ENCODE peak calls at places on chromosomes 4 and X, in seven cellular contexts. One of them, this sample, is unnamed.

GRCh38 chrX:22699591-22700091 is 300.1 kb upstream of the DDX53 start:
- DNase-seq in tibial nerve: peak; percentile 18
- DNase-seq in uterus: no peak
- DNase-seq in A549: no peak
- DNase-seq in H1: no peak
- DNase-seq in pancreas: no peak
- DNase-seq in GM23248: peak; percentile 87
- DNase-seq in this sample: no peak

GRCh38 chr4:88143504-88143903 is 14.9 kb downstream of the ABCG2 start:
- DNase-seq in tibial nerve: no peak
- DNase-seq in uterus: no peak
- DNase-seq in A549: peak; percentile 56
- DNase-seq in H1: no peak
- DNase-seq in pancreas: no peak
- DNase-seq in GM23248: peak; percentile 55
- DNase-seq in this sample: no peak

GRCh38 chr4:174870311-174870710 is 41.3 kb upstream of the GLRA3 start:
- DNase-seq in tibial nerve: no peak
- DNase-seq in uterus: no peak
- DNase-seq in A549: no peak
- DNase-seq in H1: no peak
- DNase-seq in pancreas: no peak
- DNase-seq in GM23248: no peak
- DNase-seq in this sample: no peak

GRCh38 chr4:169418846-169419245 is 148.1 kb upstream of the SH3RF1 start:
- DNase-seq in tibial nerve: no peak
- DNase-seq in uterus: no peak
- DNase-seq in A549: no peak
- DNase-seq in H1: no peak
- DNase-seq in pancreas: no peak
- DNase-seq in GM23248: peak; percentile 24
- DNase-seq in this sample: no peak

GRCh38 chr4:102687373-102687981 is 73.3 kb downstream of the MANBA start:
- DNase-seq in tibial nerve: no peak
- DNase-seq in uterus: no peak
- DNase-seq in A549: peak; percentile 52
- DNase-seq in H1: no peak
- DNase-seq in pancreas: no peak
- DNase-seq in GM23248: peak; percentile 55
- DNase-seq in this sample: no peak

GRCh38 chr4:140090215-140090731 is 63.7 kb downstream of the MAML3 start:
- DNase-seq in tibial nerve: no peak
- DNase-seq in uterus: no peak
- DNase-seq in A549: peak; percentile 84
- DNase-seq in H1: no peak
- DNase-seq in pancreas: no peak
- DNase-seq in GM23248: peak; percentile 30
- DNase-seq in this sample: no peak

GRCh38 chr4:140693577-140693976 is 62.6 kb downstream of the TBC1D9 start:
- DNase-seq in tibial nerve: no peak
- DNase-seq in uterus: no peak
- DNase-seq in A549: no peak
- DNase-seq in H1: no peak
- DNase-seq in pancreas: no peak
- DNase-seq in GM23248: no peak
- DNase-seq in this sample: no peak

GRCh38 chrX:69234624-69235023 is 69.4 kb upstream of the PJA1 start:
- DNase-seq in tibial nerve: no peak
- DNase-seq in uterus: no peak
- DNase-seq in A549: no peak
- DNase-seq in H1: no peak
- DNase-seq in pancreas: no peak
- DNase-seq in GM23248: no peak
- DNase-seq in this sample: no peak

GRCh38 chrX:9352683-9353430 is 112.0 kb upstream of the TBL1X start:
- DNase-seq in tibial nerve: peak; percentile 23
- DNase-seq in uterus: no peak
- DNase-seq in A549: peak; percentile 5
- DNase-seq in H1: no peak
- DNase-seq in pancreas: no peak
- DNase-seq in GM23248: peak; percentile 78
- DNase-seq in this sample: no peak

DNA sequence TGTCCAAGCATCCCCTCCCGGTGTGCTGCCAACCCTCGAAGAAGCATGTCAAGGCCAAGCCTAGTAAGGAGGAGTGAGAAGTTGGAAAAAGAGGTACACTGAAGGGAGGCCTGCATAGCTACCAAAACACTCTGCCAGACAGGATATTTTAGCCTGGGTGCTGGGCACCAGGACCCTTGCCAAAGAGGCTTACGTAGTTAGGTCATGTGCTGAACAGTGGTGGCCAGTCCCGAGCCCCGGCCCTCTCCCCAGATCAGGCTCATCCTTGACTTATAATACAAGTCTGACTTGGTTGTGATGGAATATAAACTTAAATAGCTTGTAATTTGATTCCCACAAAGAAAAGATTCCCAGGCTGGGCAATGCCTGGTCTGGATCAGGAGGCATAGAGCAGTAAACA is 149.3 kb downstream of the ARHGEF9 start:
- DNase-seq in tibial nerve: no peak
- DNase-seq in uterus: no peak
- DNase-seq in A549: no peak
- DNase-seq in H1: no peak
- DNase-seq in pancreas: no peak
- DNase-seq in GM23248: no peak
- DNase-seq in this sample: no peak
- H3K9me3 ChIP-seq in tibial nerve: peaks cover 2% of the 10 kb centered on the region
- H3K9me3 ChIP-seq in uterus: no peaks in the 10 kb centered on the region
- H3K9me3 ChIP-seq in A549: no peaks in the 10 kb centered on the region
- H3K9me3 ChIP-seq in H1: peaks cover 3% of the 10 kb centered on the region
- H3K9me3 ChIP-seq in pancreas: no peaks in the 10 kb centered on the region
- H3K9me3 ChIP-seq in GM23248: no peaks in the 10 kb centered on the region
- H3K9me3 ChIP-seq in this sample: no peaks in the 10 kb centered on the region

GRCh38 chr4:64682481-64682880 is 273.2 kb upstream of the TECRL start:
- DNase-seq in tibial nerve: no peak
- DNase-seq in uterus: no peak
- DNase-seq in A549: no peak
- DNase-seq in H1: no peak
- DNase-seq in pancreas: no peak
- DNase-seq in GM23248: no peak
- DNase-seq in this sample: no peak

GRCh38 chr4:64682946-64683345 is 273.7 kb upstream of the TECRL start:
- DNase-seq in tibial nerve: no peak
- DNase-seq in uterus: no peak
- DNase-seq in A549: no peak
- DNase-seq in H1: no peak
- DNase-seq in pancreas: no peak
- DNase-seq in GM23248: no peak
- DNase-seq in this sample: no peak
- H3K9me3 ChIP-seq in tibial nerve: no peaks in the 10 kb centered on the region
- H3K9me3 ChIP-seq in uterus: no peaks in the 10 kb centered on the region
- H3K9me3 ChIP-seq in A549: no peaks in the 10 kb centered on the region
- H3K9me3 ChIP-seq in H1: no peaks in the 10 kb centered on the region
- H3K9me3 ChIP-seq in pancreas: no peaks in the 10 kb centered on the region
- H3K9me3 ChIP-seq in GM23248: no peaks in the 10 kb centered on the region
- H3K9me3 ChIP-seq in this sample: peaks cover 4% of the 10 kb centered on the region

DNA sequence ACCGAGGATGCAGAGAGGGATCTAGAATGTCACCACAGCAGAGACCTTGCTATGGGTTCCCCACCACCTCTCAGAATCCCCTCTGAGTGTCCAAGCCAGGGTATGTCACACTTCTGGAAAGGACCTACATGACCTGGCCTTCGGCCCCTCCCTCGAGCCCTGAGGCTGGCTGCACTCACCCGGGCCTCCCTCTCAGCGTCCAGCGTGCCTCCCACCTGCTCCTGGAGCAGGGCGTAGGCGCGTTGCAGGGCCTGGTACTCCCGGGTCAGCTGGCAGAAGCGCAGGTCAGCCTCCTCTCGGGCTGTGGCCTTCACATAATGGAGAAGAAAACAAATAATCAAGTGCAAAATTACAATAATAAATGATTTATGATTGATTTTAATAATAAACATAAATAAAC is 43.9 kb upstream of the C4orf50 start:
- DNase-seq in tibial nerve: no peak
- DNase-seq in uterus: no peak
- DNase-seq in A549: no peak
- DNase-seq in H1: no peak
- DNase-seq in pancreas: no peak
- DNase-seq in GM23248: no peak
- DNase-seq in this sample: no peak
- H3K9me3 ChIP-seq in tibial nerve: peaks cover 12% of the 10 kb centered on the region
- H3K9me3 ChIP-seq in uterus: no peaks in the 10 kb centered on the region
- H3K9me3 ChIP-seq in A549: peaks cover 19% of the 10 kb centered on the region
- H3K9me3 ChIP-seq in H1: no peaks in the 10 kb centered on the region
- H3K9me3 ChIP-seq in pancreas: peaks cover 7% of the 10 kb centered on the region
- H3K9me3 ChIP-seq in GM23248: no peaks in the 10 kb centered on the region
- H3K9me3 ChIP-seq in this sample: peaks cover 33% of the 10 kb centered on the region

DNA sequence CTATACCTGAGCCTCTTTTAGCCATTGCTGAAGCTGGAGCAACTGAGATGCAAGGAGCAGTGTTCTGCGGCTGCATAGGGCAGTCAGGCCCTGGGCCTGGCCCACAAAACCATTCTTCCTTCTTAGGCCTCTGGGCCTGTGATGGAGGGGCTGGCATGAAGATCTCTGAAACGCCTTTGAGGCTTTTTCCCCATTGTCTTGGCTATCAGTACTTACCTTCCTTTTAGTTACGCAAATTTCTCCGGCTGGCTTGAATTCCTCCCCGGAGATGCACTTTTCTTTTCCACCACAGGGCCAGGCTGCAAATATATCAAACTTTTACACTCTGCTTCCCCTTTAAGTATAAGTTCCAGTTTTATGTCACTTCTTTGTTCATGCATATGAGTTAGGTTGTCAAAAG is 194.5 kb upstream of the PCDH7 start:
- DNase-seq in tibial nerve: no peak
- DNase-seq in uterus: no peak
- DNase-seq in A549: no peak
- DNase-seq in H1: no peak
- DNase-seq in pancreas: no peak
- DNase-seq in GM23248: no peak
- DNase-seq in this sample: no peak
- H3K9me3 ChIP-seq in tibial nerve: no peaks in the 10 kb centered on the region
- H3K9me3 ChIP-seq in uterus: no peaks in the 10 kb centered on the region
- H3K9me3 ChIP-seq in A549: no peaks in the 10 kb centered on the region
- H3K9me3 ChIP-seq in H1: peaks cover 9% of the 10 kb centered on the region
- H3K9me3 ChIP-seq in pancreas: no peaks in the 10 kb centered on the region
- H3K9me3 ChIP-seq in GM23248: no peaks in the 10 kb centered on the region
- H3K9me3 ChIP-seq in this sample: no peaks in the 10 kb centered on the region

DNA sequence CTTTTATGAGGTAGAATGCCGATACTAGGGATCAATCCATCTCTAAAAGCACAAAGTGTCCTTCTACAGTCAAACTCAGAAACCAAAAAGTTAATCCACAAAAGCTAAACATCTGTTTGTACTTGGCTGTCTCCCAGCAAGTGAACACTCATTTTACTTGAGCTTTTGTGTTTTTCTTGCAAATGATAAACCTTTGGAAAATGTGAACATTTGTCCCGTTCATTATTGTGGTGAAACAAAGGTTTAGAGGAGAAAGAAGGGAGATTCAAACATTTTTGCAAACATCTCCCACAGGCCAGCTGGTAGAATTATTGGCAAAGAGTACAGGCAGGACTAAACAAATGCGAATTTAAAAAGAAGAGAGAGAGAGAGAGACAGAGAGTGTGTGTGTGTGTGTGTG is 300.6 kb upstream of the SPANXN1 start:
- DNase-seq in tibial nerve: no peak
- DNase-seq in uterus: no peak
- DNase-seq in A549: no peak
- DNase-seq in H1: no peak
- DNase-seq in pancreas: no peak
- DNase-seq in GM23248: no peak
- DNase-seq in this sample: no peak
- H3K9me3 ChIP-seq in tibial nerve: peaks cover 3% of the 10 kb centered on the region
- H3K9me3 ChIP-seq in uterus: no peaks in the 10 kb centered on the region
- H3K9me3 ChIP-seq in A549: no peaks in the 10 kb centered on the region
- H3K9me3 ChIP-seq in H1: peaks cover 6% of the 10 kb centered on the region
- H3K9me3 ChIP-seq in pancreas: no peaks in the 10 kb centered on the region
- H3K9me3 ChIP-seq in GM23248: no peaks in the 10 kb centered on the region
- H3K9me3 ChIP-seq in this sample: no peaks in the 10 kb centered on the region

DNA sequence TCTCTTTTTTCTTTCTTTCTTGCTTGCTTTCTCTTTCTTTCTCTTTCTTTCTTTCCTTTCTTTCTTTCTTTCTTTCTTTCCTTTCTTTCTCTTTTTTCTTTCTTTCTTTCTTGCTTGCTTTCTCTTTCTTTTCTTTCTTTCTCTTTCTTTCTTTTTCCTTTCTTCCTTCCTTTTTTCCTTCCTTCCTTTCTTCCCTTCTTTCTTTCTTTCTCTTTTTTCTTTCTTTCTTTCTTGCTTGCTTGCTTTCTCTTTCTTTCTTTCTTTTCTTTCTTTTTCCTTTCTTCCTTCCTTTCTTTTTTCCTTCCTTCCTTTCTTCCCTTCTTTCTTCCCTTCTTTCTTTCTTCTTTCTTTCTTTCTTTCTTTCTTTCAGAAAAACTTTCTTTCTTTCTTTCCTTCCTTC is 108.1 kb upstream of the SHOX start:
- DNase-seq in tibial nerve: no peak
- DNase-seq in uterus: no peak
- DNase-seq in A549: no peak
- DNase-seq in H1: no peak
- DNase-seq in pancreas: no peak
- DNase-seq in GM23248: no peak
- DNase-seq in this sample: no peak
- H3K9me3 ChIP-seq in tibial nerve: no peaks in the 10 kb centered on the region
- H3K9me3 ChIP-seq in uterus: no peaks in the 10 kb centered on the region
- H3K9me3 ChIP-seq in A549: peaks cover 6% of the 10 kb centered on the region
- H3K9me3 ChIP-seq in H1: no peaks in the 10 kb centered on the region
- H3K9me3 ChIP-seq in pancreas: no peaks in the 10 kb centered on the region
- H3K9me3 ChIP-seq in GM23248: peaks cover 2% of the 10 kb centered on the region
- H3K9me3 ChIP-seq in this sample: no peaks in the 10 kb centered on the region